ENCODE peak calls at places on chromosome 14, in ten cellular contexts. N is psoas muscle; X is coronary artery; W is AG20443; J is bronchial epithelial cell; V is mesendoderm; T is Peyer's patch; D is activated CD4-positive, alpha-beta memory T cell treated with anti-CD3 and anti-CD28 coated beads, Interleukin-2, amount 10 ng/mL, durations not matched to agents 7 days and 5 days; L is NCI-H1092; K is putamen. R is an unnamed sample.

GRCh38 chr14:24051162-24051788 is 534 bp upstream of the CARMIL3 start:
- DNase-seq in K (peak), D (peak), W (no peak), T (peak), X (peak), N (no peak), V (peak), L (no peak), J (no peak), R (no peak)

GRCh38 chr14:23518716-23519115 is 32.8 kb downstream of the ZFHX2 start:
- DNase-seq in J (no peak), V (peak), T (no peak), D (no peak), K (no peak), W (no peak), N (no peak), X (no peak), L (no peak), R (no peak)

GRCh38 chr14:88421286-88421685 is 35.8 kb downstream of the SPATA7 start:
- DNase-seq in K (no peak), X (no peak), V (no peak), W (peak), J (no peak), D (no peak), N (no peak), T (no peak), L (no peak), R (no peak)

GRCh38 chr14:94904636-94905035 is 134.7 kb upstream of the GSC start:
- DNase-seq in K (no peak), L (no peak), N (no peak), X (no peak), D (no peak), V (peak), J (no peak), T (no peak), W (peak), R (peak)

GRCh38 chr14:100849432-100849831 is 23.5 kb downstream of the MEG3 start:
- DNase-seq in T (no peak), X (no peak), N (no peak), V (no peak), W (peak), J (no peak), D (no peak), L (no peak), K (no peak), R (no peak)

GRCh38 chr14:38080696-38081095 is 127.0 kb upstream of the SSTR1 start:
- DNase-seq in J (no peak), T (no peak), N (no peak), D (no peak), W (no peak), L (no peak), X (no peak), V (no peak), K (no peak), R (no peak)

GRCh38 chr14:103186241-103186835 is 63.1 kb downstream of the TNFAIP2 start:
- DNase-seq in V (no peak), X (no peak), N (no peak), T (no peak), L (no peak), D (no peak), J (no peak), W (no peak), K (no peak), R (no peak)

GRCh38 chr14:22906073-22906472 is 12.9 kb downstream of the RBM23 start:
- DNase-seq in V (no peak), L (no peak), D (no peak), K (no peak), T (no peak), X (no peak), W (no peak), J (no peak), N (no peak), R (no peak)

GRCh38 chr14:20493634-20494033 is 11.7 kb upstream of the RNASE10 start:
- DNase-seq in X (no peak), N (no peak), W (no peak), D (no peak), J (peak), L (no peak), T (no peak), K (peak), V (no peak), R (no peak)

GRCh38 chr14:68549057-68549421 is 243.8 kb downstream of the ZFP36L1 start:
- DNase-seq in X (no peak), T (no peak), V (no peak), W (peak), D (no peak), L (no peak), J (peak), N (no peak), K (no peak), R (peak)

GRCh38 chr14:61521773-61522172 is 173.5 kb upstream of the HIF1A start:
- DNase-seq in V (no peak), N (no peak), K (no peak), D (no peak), J (no peak), L (no peak), T (no peak), W (no peak), X (no peak), R (no peak)

GRCh38 chr14:93970967-93971634 is 5.3 kb downstream of the ASB2 start:
- DNase-seq in N (no peak), D (peak), J (no peak), V (no peak), K (no peak), T (peak), W (peak), L (no peak), X (no peak), R (peak)